ENCODE peak calls at places on chromosomes 6 and 20, in nine cellular contexts. One of them, this sample, is unnamed.
A peak's percentile ranks its signal among the peaks of the same experiment; 100 is the strongest.

GRCh38 chr6:88750936-88751335 is 212.5 kb downstream of the RNGTT start:
- DNase-seq in NCI-H510A treated with DMSO at 0.1 percent for 48 hours: no peak
- DNase-seq in hypothalamus: no peak
- DNase-seq in stimulated activated CD8-positive, alpha-beta memory T cell treated with anti-CD3 and anti-CD28 coated beads, Interleukin-7, amount 100 ng/mL, for 1 hour: no peak
- DNase-seq in IMR-90: no peak
- DNase-seq in CD8-positive, alpha-beta T cell: no peak
- DNase-seq in PC-3: no peak
- DNase-seq in heart left ventricle: no peak
- DNase-seq in GM12864: no peak
- DNase-seq in this sample: no peak

GRCh38 chr6:158548418-158549161 is 11.3 kb upstream of the TMEM181 start:
- DNase-seq in NCI-H510A treated with DMSO at 0.1 percent for 48 hours: peak; percentile 46
- DNase-seq in hypothalamus: no peak
- DNase-seq in stimulated activated CD8-positive, alpha-beta memory T cell treated with anti-CD3 and anti-CD28 coated beads, Interleukin-7, amount 100 ng/mL, for 1 hour: no peak
- DNase-seq in IMR-90: no peak
- DNase-seq in CD8-positive, alpha-beta T cell: no peak
- DNase-seq in PC-3: no peak
- DNase-seq in heart left ventricle: no peak
- DNase-seq in GM12864: no peak
- DNase-seq in this sample: no peak

GRCh38 chr6:133645000-133645619 is 243.8 kb upstream of the TCF21 start:
- DNase-seq in NCI-H510A treated with DMSO at 0.1 percent for 48 hours: no peak
- DNase-seq in hypothalamus: no peak
- DNase-seq in stimulated activated CD8-positive, alpha-beta memory T cell treated with anti-CD3 and anti-CD28 coated beads, Interleukin-7, amount 100 ng/mL, for 1 hour: no peak
- DNase-seq in IMR-90: peak; percentile 74
- DNase-seq in CD8-positive, alpha-beta T cell: no peak
- DNase-seq in PC-3: no peak
- DNase-seq in heart left ventricle: peak; percentile 16
- DNase-seq in GM12864: no peak
- DNase-seq in this sample: peak; percentile 51

GRCh38 chr6:131764350-131764749 is 43.5 kb upstream of the ENPP1 start:
- DNase-seq in NCI-H510A treated with DMSO at 0.1 percent for 48 hours: no peak
- DNase-seq in hypothalamus: no peak
- DNase-seq in stimulated activated CD8-positive, alpha-beta memory T cell treated with anti-CD3 and anti-CD28 coated beads, Interleukin-7, amount 100 ng/mL, for 1 hour: no peak
- DNase-seq in IMR-90: peak; percentile 23
- DNase-seq in CD8-positive, alpha-beta T cell: no peak
- DNase-seq in PC-3: no peak
- DNase-seq in heart left ventricle: no peak
- DNase-seq in GM12864: no peak
- DNase-seq in this sample: no peak

GRCh38 chr20:63544241-63544957 is 3.1 kb downstream of the SRMS start:
- DNase-seq in NCI-H510A treated with DMSO at 0.1 percent for 48 hours: no peak
- DNase-seq in hypothalamus: no peak
- DNase-seq in stimulated activated CD8-positive, alpha-beta memory T cell treated with anti-CD3 and anti-CD28 coated beads, Interleukin-7, amount 100 ng/mL, for 1 hour: no peak
- DNase-seq in IMR-90: no peak
- DNase-seq in CD8-positive, alpha-beta T cell: no peak
- DNase-seq in PC-3: no peak
- DNase-seq in heart left ventricle: no peak
- DNase-seq in GM12864: no peak
- DNase-seq in this sample: no peak

GRCh38 chr6:44257007-44257752 is at the start of gene SLC35B2:
- DNase-seq in NCI-H510A treated with DMSO at 0.1 percent for 48 hours: peak; percentile 77
- DNase-seq in hypothalamus: peak; percentile 86
- DNase-seq in stimulated activated CD8-positive, alpha-beta memory T cell treated with anti-CD3 and anti-CD28 coated beads, Interleukin-7, amount 100 ng/mL, for 1 hour: no peak
- DNase-seq in IMR-90: peak; percentile 67
- DNase-seq in CD8-positive, alpha-beta T cell: no peak
- DNase-seq in PC-3: peak; percentile 72
- DNase-seq in heart left ventricle: peak; percentile 72
- DNase-seq in GM12864: no peak
- DNase-seq in this sample: peak; percentile 55

GRCh38 chr20:34825530-34826362 is at the start of gene NCOA6:
- DNase-seq in NCI-H510A treated with DMSO at 0.1 percent for 48 hours: peak; percentile 76
- DNase-seq in hypothalamus: peak; percentile 79
- DNase-seq in stimulated activated CD8-positive, alpha-beta memory T cell treated with anti-CD3 and anti-CD28 coated beads, Interleukin-7, amount 100 ng/mL, for 1 hour: peak; percentile 83
- DNase-seq in IMR-90: peak; percentile 74
- DNase-seq in CD8-positive, alpha-beta T cell: peak; percentile 82
- DNase-seq in PC-3: peak; percentile 77
- DNase-seq in heart left ventricle: peak; percentile 92
- DNase-seq in GM12864: peak; percentile 41
- DNase-seq in this sample: peak; percentile 24

GRCh38 chr6:19988555-19988954 is 151.4 kb downstream of the ID4 start:
- DNase-seq in NCI-H510A treated with DMSO at 0.1 percent for 48 hours: no peak
- DNase-seq in hypothalamus: no peak
- DNase-seq in stimulated activated CD8-positive, alpha-beta memory T cell treated with anti-CD3 and anti-CD28 coated beads, Interleukin-7, amount 100 ng/mL, for 1 hour: no peak
- DNase-seq in IMR-90: peak; percentile 9
- DNase-seq in CD8-positive, alpha-beta T cell: no peak
- DNase-seq in PC-3: peak; percentile 48
- DNase-seq in heart left ventricle: no peak
- DNase-seq in GM12864: no peak
- DNase-seq in this sample: no peak

GRCh38 chr6:151869345-151869744 is 61.9 kb downstream of the ESR1 start:
- DNase-seq in NCI-H510A treated with DMSO at 0.1 percent for 48 hours: no peak
- DNase-seq in hypothalamus: no peak
- DNase-seq in stimulated activated CD8-positive, alpha-beta memory T cell treated with anti-CD3 and anti-CD28 coated beads, Interleukin-7, amount 100 ng/mL, for 1 hour: no peak
- DNase-seq in IMR-90: no peak
- DNase-seq in CD8-positive, alpha-beta T cell: no peak
- DNase-seq in PC-3: no peak
- DNase-seq in heart left ventricle: no peak
- DNase-seq in GM12864: no peak
- DNase-seq in this sample: no peak

GRCh38 chr6:81767163-81768000 is 14.9 kb upstream of the TENT5A start:
- DNase-seq in NCI-H510A treated with DMSO at 0.1 percent for 48 hours: no peak
- DNase-seq in hypothalamus: no peak
- DNase-seq in stimulated activated CD8-positive, alpha-beta memory T cell treated with anti-CD3 and anti-CD28 coated beads, Interleukin-7, amount 100 ng/mL, for 1 hour: no peak
- DNase-seq in IMR-90: peak; percentile 41
- DNase-seq in CD8-positive, alpha-beta T cell: no peak
- DNase-seq in PC-3: peak; percentile 65
- DNase-seq in heart left ventricle: no peak
- DNase-seq in GM12864: no peak
- DNase-seq in this sample: peak; percentile 84

GRCh38 chr20:45257711-45258110 is 3.3 kb upstream of the SLPI start:
- DNase-seq in NCI-H510A treated with DMSO at 0.1 percent for 48 hours: no peak
- DNase-seq in hypothalamus: no peak
- DNase-seq in stimulated activated CD8-positive, alpha-beta memory T cell treated with anti-CD3 and anti-CD28 coated beads, Interleukin-7, amount 100 ng/mL, for 1 hour: no peak
- DNase-seq in IMR-90: no peak
- DNase-seq in CD8-positive, alpha-beta T cell: no peak
- DNase-seq in PC-3: no peak
- DNase-seq in heart left ventricle: no peak
- DNase-seq in GM12864: no peak
- DNase-seq in this sample: no peak

This sample was measured in HFFc6.